ENCODE peak calls at places on chromosomes 5 and 9, in five cellular contexts. X is heart right ventricle, I is SJSA1, L is right cardiac atrium, S is upper lobe of left lung. K is an unnamed sample.

GRCh38 chr5:66612226-66612625 is 16.0 kb downstream of the MAST4 start:
- DNase-seq in X (no peak), I (no peak), L (no peak), S (no peak), K (no peak)

GRCh38 chr5:41598011-41598410 is 87.6 kb upstream of the PLCXD3 start:
- DNase-seq in X (no peak), I (no peak), L (no peak), S (no peak), K (no peak)

GRCh38 chr9:16676547-16676946 is 193.9 kb downstream of the BNC2 start:
- DNase-seq in X (no peak), I (no peak), L (no peak), S (no peak), K (no peak)

GRCh38 chr5:158468444-158468843 is 609.5 kb upstream of the CLINT1 start:
- DNase-seq in X (no peak), I (no peak), L (no peak), S (no peak), K (no peak)

GRCh38 chr5:131570757-131571156 is 64.3 kb downstream of the RAPGEF6 start:
- DNase-seq in X (no peak), I (no peak), L (no peak), S (no peak), K (no peak)

GRCh38 chr5:78519198-78519941 is 129.2 kb downstream of the LHFPL2 start:
- DNase-seq in X (no peak), I (no peak), L (no peak), S (no peak), K (no peak)

GRCh38 chr5:139914218-139914807 is 118.7 kb downstream of the PSD2 start:
- DNase-seq in X (no peak), I (no peak), L (no peak), S (no peak), K (no peak)

GRCh38 chr5:82164957-82165698 is 113.0 kb downstream of the RPS23 start:
- DNase-seq in X (no peak), I (no peak), L (no peak), S (no peak), K (no peak)

GRCh38 chr9:112170235-112170634 is 4.9 kb downstream of the SUSD1 start:
- DNase-seq in X (no peak), I (no peak), L (no peak), S (no peak), K (no peak)

GRCh38 chr5:122442938-122443337 is 130.9 kb downstream of the SNCAIP start:
- DNase-seq in X (no peak), I (no peak), L (no peak), S (no peak), K (no peak)

GRCh38 chr5:173812811-173813550 is 75.2 kb upstream of the CPEB4 start:
- DNase-seq in X (no peak), I (no peak), L (no peak), S (no peak), K (no peak)

GRCh38 chr5:140108093-140109049 is 5.5 kb upstream of the PURA start:
- DNase-seq in X (peak; percentile 20), I (peak; percentile 42), L (peak; percentile 14), S (peak; percentile 63), K (no peak)

GRCh38 chr9:125446581-125447094 is 185.0 kb downstream of the GAPVD1 start:
- DNase-seq in X (no peak), I (no peak), L (no peak), S (no peak), K (no peak)

GRCh38 chr5:171633776-171634470 is 151.7 kb upstream of the SMIM23 start:
- DNase-seq in X (no peak), I (no peak), L (no peak), S (no peak), K (no peak)

GRCh38 chr5:1801954-1802295 is 718 bp downstream of the NDUFS6 start:
- DNase-seq in X (no peak), I (no peak), L (no peak), S (no peak), K (no peak)

GRCh38 chr9:131181091-131181681 is 55.8 kb downstream of the NUP214 start:
- DNase-seq in X (no peak), I (peak; percentile 33), L (no peak), S (no peak), K (no peak)

GRCh38 chr9:131972889-131973288 is 106.8 kb downstream of the MED27 start:
- DNase-seq in X (no peak), I (no peak), L (no peak), S (no peak), K (no peak)

GRCh38 chr9:4837768-4838546 is 45.2 kb downstream of the RCL1 start:
- DNase-seq in X (no peak), I (peak; percentile 71), L (no peak), S (no peak), K (no peak)

GRCh38 chr5:102421647-102422046 is 77.2 kb downstream of the SLCO6A1 start:
- DNase-seq in X (no peak), I (no peak), L (peak; percentile 13), S (no peak), K (no peak)

GRCh38 chr5:85345818-85346217 is 961.1 kb upstream of the EDIL3 start:
- DNase-seq in X (no peak), I (no peak), L (no peak), S (no peak), K (no peak)

GRCh38 chr5:43168175-43168574 is 23.9 kb upstream of the NIM1K start:
- DNase-seq in X (no peak), I (no peak), L (no peak), S (no peak), K (no peak)

GRCh38 chr9:86185872-86186271 is 73.6 kb downstream of the C9orf153 start:
- DNase-seq in X (no peak), I (peak; percentile 1), L (no peak), S (no peak), K (peak; percentile 49)

GRCh38 chr9:16825971-16826370 is 44.5 kb downstream of the BNC2 start:
- DNase-seq in X (no peak), I (peak; percentile 49), L (no peak), S (no peak), K (no peak)

GRCh38 chr9:18362901-18363685 is 110.9 kb upstream of the ADAMTSL1 start:
- DNase-seq in X (no peak), I (peak; percentile 1), L (peak; percentile 19), S (no peak), K (no peak)

GRCh38 chr9:117029341-117029740 is 342.2 kb downstream of the TRIM32 start:
- DNase-seq in X (no peak), I (no peak), L (no peak), S (no peak), K (no peak)

DNA sequence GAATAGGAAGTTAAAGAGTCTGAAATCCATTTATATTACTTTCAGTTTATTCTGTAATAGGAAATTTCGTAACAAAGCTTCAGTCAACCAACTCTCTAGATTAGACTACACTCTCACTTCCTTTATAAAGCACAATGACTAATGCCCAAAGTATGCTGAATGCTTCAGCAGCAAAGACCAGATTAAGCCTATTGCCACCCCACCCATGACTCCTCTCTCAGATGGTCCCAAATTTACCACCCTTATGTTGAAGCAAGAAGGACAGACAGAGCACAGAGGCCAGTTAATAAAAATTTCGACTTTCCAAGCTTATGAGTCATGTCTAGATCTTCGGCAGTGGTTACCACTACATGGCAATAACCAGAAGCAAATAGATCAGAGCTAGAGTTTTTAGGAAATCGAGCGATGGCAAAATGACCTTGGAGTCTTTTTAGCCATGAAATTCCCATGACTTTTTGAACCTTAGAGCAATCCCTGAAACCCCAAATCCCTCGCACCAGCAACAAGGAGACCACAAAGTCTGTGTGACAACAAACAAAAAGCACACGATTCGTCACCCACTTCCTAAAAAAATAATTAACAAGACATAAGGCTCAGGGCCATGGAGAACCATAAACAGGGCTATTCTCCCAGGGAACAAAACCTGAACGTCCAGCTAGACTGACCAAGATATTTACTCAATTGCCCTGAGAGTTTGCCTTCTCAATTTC is 287.7 kb upstream of the RASA1 start:
- DNase-seq in X (no peak), I (peak; percentile 84), L (no peak), S (no peak), K (no peak)
- H3K27ac ChIP-seq in X (no peak overlapping the region), I (peak overlapping the region; percentile 92), L (no peak overlapping the region), S (peak overlapping the region; percentile 64), K (no peak overlapping the region)

GRCh38 chr5:177176175-177176704 is 42.7 kb downstream of the NSD1 start:
- DNase-seq in X (no peak), I (no peak), L (no peak), S (no peak), K (no peak)

GRCh38 chr5:177178905-177179304 is 45.3 kb downstream of the NSD1 start:
- DNase-seq in X (no peak), I (no peak), L (no peak), S (no peak), K (no peak)

GRCh38 chr5:177171961-177172360 is 38.4 kb downstream of the NSD1 start:
- DNase-seq in X (no peak), I (no peak), L (no peak), S (no peak), K (no peak)

GRCh38 chr5:177179431-177179830 is 45.9 kb downstream of the NSD1 start:
- DNase-seq in X (no peak), I (no peak), L (no peak), S (no peak), K (no peak)

DNA sequence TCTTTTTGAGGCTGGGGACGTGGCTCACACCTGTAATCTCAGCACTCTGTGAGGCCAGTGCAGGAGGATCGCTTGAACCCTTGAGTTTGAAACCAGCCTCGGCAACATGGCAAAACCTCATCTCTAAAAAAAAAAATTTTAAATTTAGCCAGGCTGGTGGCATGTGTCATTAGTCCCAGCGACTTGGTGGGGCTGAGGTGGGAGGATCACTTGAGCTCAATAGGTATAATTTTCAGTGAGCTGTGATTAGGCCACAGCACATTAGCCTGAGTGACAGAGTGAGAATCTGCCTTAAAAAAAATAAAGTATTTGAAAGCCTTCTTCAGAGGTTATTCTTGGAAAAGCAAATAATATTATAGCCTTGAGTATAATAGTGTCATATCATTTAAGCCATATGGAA is 41.8 kb downstream of the NSD1 start:
- DNase-seq in X (no peak), I (no peak), L (no peak), S (no peak), K (no peak)
- H3K4me3 ChIP-seq in X (no peak overlapping the region), I (no peak overlapping the region), L (no peak overlapping the region), S (no peak overlapping the region), K (no peak overlapping the region)

GRCh38 chr5:61999371-61999770 is 306.6 kb upstream of the KIF2A start:
- DNase-seq in X (no peak), I (no peak), L (no peak), S (no peak), K (no peak)
- H3K27ac ChIP-seq in X (no peak overlapping the region), I (no peak overlapping the region), L (no peak overlapping the region), S (no peak overlapping the region), K (no peak overlapping the region)

DNA sequence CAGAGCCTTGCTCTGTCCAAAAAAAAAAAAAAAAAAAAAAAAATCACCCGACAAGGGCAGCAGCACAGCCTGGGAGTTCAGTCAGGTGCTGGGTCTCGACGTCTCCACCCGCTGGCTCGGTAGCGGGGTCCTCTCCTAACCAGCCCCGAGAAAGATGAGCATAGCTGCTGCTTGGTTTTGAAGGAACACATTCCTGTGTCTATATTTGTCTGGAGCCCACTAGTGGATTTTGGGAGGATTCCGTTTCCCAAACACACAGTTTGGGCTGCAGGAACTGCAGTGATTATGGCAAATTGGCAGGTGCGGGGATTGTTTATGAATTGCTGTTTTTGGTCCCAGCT is 1.2 kb downstream of the OTULINL start:
- DNase-seq in X (no peak), I (no peak), L (no peak), S (no peak), K (no peak)
- H3K4me3 ChIP-seq in X (peak overlapping the region; percentile 65), I (no peak overlapping the region), L (peak overlapping the region; percentile 83), S (peak overlapping the region; percentile 75), K (peak overlapping the region; percentile 82)

GRCh38 chr9:27538668-27539067 is 9.1 kb upstream of the MOB3B start:
- DNase-seq in X (no peak), I (no peak), L (no peak), S (no peak), K (no peak)
- H3K27ac ChIP-seq in X (no peak overlapping the region), I (no peak overlapping the region), L (no peak overlapping the region), S (no peak overlapping the region), K (peak overlapping the region; percentile 80)

K was measured in dorsolateral prefrontal cortex.